ENCODE peak calls at places on chromosomes 4 and X, in four cellular contexts. One of them, this sample, is unnamed.

GRCh38 chr4:8709729-8710360 is 117.3 kb downstream of the CPZ start:
- DNase-seq in epithelial cell of esophagus: no peak
- DNase-seq in HepG2: no peak
- DNase-seq in GM12892: no peak
- DNase-seq in this sample: no peak

GRCh38 chr4:7630559-7631287 is 196.0 kb upstream of the PSAPL1 start:
- DNase-seq in epithelial cell of esophagus: peak; percentile 33
- DNase-seq in GM12892: no peak
- DNase-seq in HepG2: peak; percentile 79
- DNase-seq in this sample: no peak

GRCh38 chr4:79918292-79918691 is 154.7 kb downstream of the ANTXR2 start:
- DNase-seq in epithelial cell of esophagus: no peak
- DNase-seq in HepG2: no peak
- DNase-seq in GM12892: no peak
- DNase-seq in this sample: no peak

GRCh38 chrX:153245288-153245731 is 66.2 kb downstream of the MAGEA1 start:
- DNase-seq in epithelial cell of esophagus: peak; percentile 43
- DNase-seq in GM12892: no peak
- DNase-seq in HepG2: no peak
- DNase-seq in this sample: peak; percentile 53

GRCh38 chrX:14039344-14039743 is 9.7 kb upstream of the GEMIN8 start:
- DNase-seq in GM12892: no peak
- DNase-seq in HepG2: peak; percentile 28
- DNase-seq in epithelial cell of esophagus: peak; percentile 62
- DNase-seq in this sample: peak; percentile 70

GRCh38 chr4:121696140-121696640 is 590 bp downstream of the ANXA5 start:
- DNase-seq in epithelial cell of esophagus: peak; percentile 69
- DNase-seq in HepG2: peak; percentile 39
- DNase-seq in GM12892: no peak
- DNase-seq in this sample: peak; percentile 54

GRCh38 chr4:12016729-12017128 is 588.0 kb upstream of the HS3ST1 start:
- DNase-seq in GM12892: no peak
- DNase-seq in HepG2: no peak
- DNase-seq in epithelial cell of esophagus: no peak
- DNase-seq in this sample: no peak

GRCh38 chr4:48341776-48342558 is 638 bp downstream of the SLAIN2 start:
- DNase-seq in HepG2: no peak
- DNase-seq in GM12892: peak; percentile 32
- DNase-seq in epithelial cell of esophagus: peak; percentile 55
- DNase-seq in this sample: peak; percentile 40

GRCh38 chr4:1523907-1524636 is 117.8 kb upstream of the NKX1-1 start:
- DNase-seq in epithelial cell of esophagus: no peak
- DNase-seq in GM12892: no peak
- DNase-seq in HepG2: no peak
- DNase-seq in this sample: no peak

GRCh38 chrX:6021316-6022091 is 207.2 kb downstream of the NLGN4X start:
- DNase-seq in GM12892: peak; percentile 5
- DNase-seq in epithelial cell of esophagus: peak; percentile 53
- DNase-seq in HepG2: peak; percentile 2
- DNase-seq in this sample: peak; percentile 34

GRCh38 chr4:1539859-1540600 is 133.8 kb upstream of the NKX1-1 start:
- DNase-seq in epithelial cell of esophagus: no peak
- DNase-seq in GM12892: no peak
- DNase-seq in HepG2: no peak
- DNase-seq in this sample: no peak

GRCh38 chrX:129717902-129718301 is 20.9 kb upstream of the XPNPEP2 start:
- DNase-seq in HepG2: no peak
- DNase-seq in GM12892: no peak
- DNase-seq in epithelial cell of esophagus: peak; percentile 78
- DNase-seq in this sample: no peak

GRCh38 chr4:133390198-133390855 is 241.2 kb downstream of the PCDH10 start:
- DNase-seq in GM12892: no peak
- DNase-seq in HepG2: no peak
- DNase-seq in epithelial cell of esophagus: peak; percentile 71
- DNase-seq in this sample: no peak

GRCh38 chrX:135345328-135345645 is 36.0 kb downstream of the ETDC start:
- DNase-seq in epithelial cell of esophagus: no peak
- DNase-seq in GM12892: no peak
- DNase-seq in HepG2: no peak
- DNase-seq in this sample: peak; percentile 3

GRCh38 chr4:945274-946102 is 13.2 kb downstream of the TMEM175 start:
- DNase-seq in HepG2: peak; percentile 39
- DNase-seq in GM12892: no peak
- DNase-seq in epithelial cell of esophagus: no peak
- DNase-seq in this sample: no peak

GRCh38 chrX:103197721-103198306 is 17.1 kb upstream of the BEX4 start:
- DNase-seq in GM12892: no peak
- DNase-seq in epithelial cell of esophagus: peak; percentile 26
- DNase-seq in HepG2: no peak
- DNase-seq in this sample: no peak

GRCh38 chr4:165331316-165331715 is 3.8 kb downstream of the MSMO1 start:
- DNase-seq in GM12892: no peak
- DNase-seq in HepG2: no peak
- DNase-seq in epithelial cell of esophagus: no peak
- DNase-seq in this sample: no peak

GRCh38 chrX:74578137-74578536 is 36.3 kb downstream of the RLIM start:
- DNase-seq in GM12892: no peak
- DNase-seq in HepG2: no peak
- DNase-seq in epithelial cell of esophagus: no peak
- DNase-seq in this sample: no peak

GRCh38 chr4:179353791-179354190 is 1911.6 kb upstream of the AGA start:
- DNase-seq in HepG2: no peak
- DNase-seq in epithelial cell of esophagus: peak; percentile 15
- DNase-seq in GM12892: no peak
- DNase-seq in this sample: no peak

GRCh38 chr4:2934077-2934812 is 29.0 kb downstream of the NOP14 start:
- DNase-seq in epithelial cell of esophagus: peak; percentile 53
- DNase-seq in GM12892: no peak
- DNase-seq in HepG2: no peak
- DNase-seq in this sample: peak; percentile 23

GRCh38 chr4:185011408-185011807 is 6.9 kb upstream of the HELT start:
- DNase-seq in HepG2: peak; percentile 14
- DNase-seq in GM12892: no peak
- DNase-seq in epithelial cell of esophagus: peak; percentile 14
- DNase-seq in this sample: peak; percentile 33

GRCh38 chrX:54950730-54951375 is 30.2 kb downstream of the TRO start:
- DNase-seq in GM12892: no peak
- DNase-seq in epithelial cell of esophagus: no peak
- DNase-seq in HepG2: no peak
- DNase-seq in this sample: no peak

GRCh38 chrX:132480581-132481203 is 8.1 kb downstream of the MBNL3 start:
- DNase-seq in GM12892: peak; percentile 15
- DNase-seq in HepG2: peak; percentile 82
- DNase-seq in epithelial cell of esophagus: peak; percentile 17
- DNase-seq in this sample: peak; percentile 81

GRCh38 chr4:26717332-26717731 is 133.4 kb downstream of the TBC1D19 start:
- DNase-seq in HepG2: no peak
- DNase-seq in GM12892: no peak
- DNase-seq in epithelial cell of esophagus: peak; percentile 87
- DNase-seq in this sample: no peak

GRCh38 chr4:26782168-26782829 is 78.3 kb upstream of the STIM2 start:
- DNase-seq in GM12892: no peak
- DNase-seq in HepG2: no peak
- DNase-seq in epithelial cell of esophagus: no peak
- DNase-seq in this sample: no peak

GRCh38 chrX:49919617-49920016 is 2.8 kb upstream of the CLCN5 start:
- DNase-seq in epithelial cell of esophagus: no peak
- DNase-seq in GM12892: no peak
- DNase-seq in HepG2: peak; percentile 9
- DNase-seq in this sample: peak; percentile 42

GRCh38 chr4:48681856-48682255 is 98.2 kb downstream of the FRYL start:
- DNase-seq in GM12892: no peak
- DNase-seq in epithelial cell of esophagus: peak; percentile 69
- DNase-seq in HepG2: peak; percentile 5
- DNase-seq in this sample: peak; percentile 70

GRCh38 chrX:41033299-41033698 is 51.9 kb upstream of the USP9X start:
- DNase-seq in GM12892: no peak
- DNase-seq in HepG2: peak; percentile 55
- DNase-seq in epithelial cell of esophagus: no peak
- DNase-seq in this sample: no peak

This sample was measured in HT-29.